ENCODE peak calls at places on chromosome 1, in four cellular contexts. One of them, this sample, is unnamed.

GRCh38 chr1:203117611-203118575 is 9.6 kb upstream of the ADORA1 start:
- DNase-seq in GM12878: no peak
- DNase-seq in H1: peak
- DNase-seq in K562: peak
- DNase-seq in this sample: peak

GRCh38 chr1:209493584-209493983 is 89.9 kb upstream of the CAMK1G start:
- DNase-seq in H1: no peak
- DNase-seq in K562: no peak
- DNase-seq in GM12878: no peak
- DNase-seq in this sample: no peak

GRCh38 chr1:198185759-198186158 is 29.0 kb downstream of the NEK7 start:
- DNase-seq in H1: no peak
- DNase-seq in GM12878: no peak
- DNase-seq in K562: no peak
- DNase-seq in this sample: no peak

GRCh38 chr1:46137901-46138300 is 5.5 kb upstream of the PIK3R3 start:
- DNase-seq in K562: no peak
- DNase-seq in H1: no peak
- DNase-seq in GM12878: no peak
- DNase-seq in this sample: no peak

GRCh38 chr1:116033322-116033721 is 57.0 kb downstream of the SLC22A15 start:
- DNase-seq in GM12878: no peak
- DNase-seq in K562: no peak
- DNase-seq in H1: no peak
- DNase-seq in this sample: no peak

GRCh38 chr1:232686346-232686745 is 56.4 kb upstream of the SIPA1L2 start:
- DNase-seq in K562: no peak
- DNase-seq in GM12878: no peak
- DNase-seq in H1: no peak
- DNase-seq in this sample: no peak

GRCh38 chr1:160874935-160875334 is 10.0 kb downstream of the ITLN1 start:
- DNase-seq in K562: no peak
- DNase-seq in H1: no peak
- DNase-seq in GM12878: no peak
- DNase-seq in this sample: no peak

GRCh38 chr1:31855038-31855845 is 39.4 kb upstream of the SPOCD1 start:
- DNase-seq in H1: no peak
- DNase-seq in K562: no peak
- DNase-seq in GM12878: no peak
- DNase-seq in this sample: peak

GRCh38 chr1:154842635-154843034 is 27.4 kb downstream of the KCNN3 start:
- DNase-seq in GM12878: no peak
- DNase-seq in H1: no peak
- DNase-seq in K562: no peak
- DNase-seq in this sample: no peak

GRCh38 chr1:183922197-183922596 is 115.3 kb downstream of the COLGALT2 start:
- DNase-seq in K562: peak
- DNase-seq in H1: no peak
- DNase-seq in GM12878: no peak
- DNase-seq in this sample: no peak

GRCh38 chr1:225137981-225138380 is 208.5 kb downstream of the DNAH14 start:
- DNase-seq in H1: no peak
- DNase-seq in K562: no peak
- DNase-seq in GM12878: no peak
- DNase-seq in this sample: no peak

GRCh38 chr1:27087371-27087941 is 67.5 kb downstream of the SLC9A1 start:
- DNase-seq in K562: no peak
- DNase-seq in GM12878: no peak
- DNase-seq in H1: no peak
- DNase-seq in this sample: no peak

GRCh38 chr1:59332983-59333382 is 36.1 kb downstream of the FGGY start:
- DNase-seq in GM12878: no peak
- DNase-seq in K562: no peak
- DNase-seq in H1: no peak
- DNase-seq in this sample: no peak

GRCh38 chr1:77361621-77362020 is 79.8 kb downstream of the AK5 start:
- DNase-seq in H1: no peak
- DNase-seq in GM12878: no peak
- DNase-seq in K562: no peak
- DNase-seq in this sample: no peak

GRCh38 chr1:71080178-71080781 is 555 bp downstream of the ZRANB2 start:
- DNase-seq in K562: peak
- DNase-seq in H1: no peak
- DNase-seq in GM12878: no peak
- DNase-seq in this sample: peak

GRCh38 chr1:9825101-9826074 is 1.6 kb upstream of the CLSTN1 start:
- DNase-seq in H1: peak
- DNase-seq in K562: peak
- DNase-seq in GM12878: peak
- DNase-seq in this sample: peak

DNA sequence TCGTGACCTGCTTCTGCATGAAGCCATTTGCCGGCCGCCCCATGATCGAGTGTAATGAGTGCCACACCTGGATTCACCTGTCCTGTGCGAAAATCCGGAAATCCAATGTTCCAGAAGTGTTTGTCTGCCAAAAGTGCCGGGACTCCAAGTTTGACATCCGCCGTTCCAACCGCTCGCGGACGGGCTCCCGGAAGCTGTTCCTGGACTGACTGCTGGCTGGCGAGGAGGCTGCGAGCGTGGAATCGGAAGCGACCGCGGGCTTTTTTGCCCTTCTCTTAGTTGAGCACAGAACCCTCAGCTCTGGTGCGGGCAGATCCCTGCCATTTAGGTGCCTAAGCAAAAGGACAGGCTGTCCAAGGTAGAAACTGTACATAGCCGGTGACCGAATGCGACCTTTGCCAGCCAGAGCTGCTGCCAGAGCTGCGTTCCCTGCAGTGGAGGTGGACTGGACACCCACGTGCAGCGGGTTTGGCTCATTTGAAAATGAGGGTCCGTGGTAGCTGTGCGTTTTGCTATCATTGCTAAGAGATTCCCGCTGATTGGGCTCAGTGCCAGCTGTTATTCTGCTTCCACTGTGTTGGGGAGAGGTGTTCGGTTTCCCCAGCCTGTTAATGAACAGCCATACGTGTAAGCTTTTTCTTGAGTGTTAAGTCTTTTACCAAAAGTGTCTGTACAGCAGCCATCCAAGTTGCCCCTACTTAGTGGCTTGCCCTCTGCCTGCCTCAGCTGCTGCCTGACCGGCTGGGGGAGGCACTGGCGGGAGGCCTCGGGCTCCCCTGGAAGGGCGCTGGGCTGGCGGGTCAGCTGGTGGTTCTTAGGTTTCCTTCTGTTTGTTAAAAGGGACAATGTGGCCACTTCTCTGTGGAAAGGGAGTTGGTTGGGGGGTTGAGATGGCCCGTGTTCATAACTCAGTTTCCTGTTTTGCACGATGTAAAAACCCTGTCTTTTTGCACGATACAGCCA is 3.0 kb upstream of the THAP3 start:
- DNase-seq in K562: no peak
- DNase-seq in H1: no peak
- DNase-seq in GM12878: no peak
- DNase-seq in this sample: no peak
- TF ChIP-seq KDM1A in K562: no peak
- TF ChIP-seq KDM1A in H1: no peak
- TF ChIP-seq KDM1A in GM12878: no peak
- TF ChIP-seq KDM1A in this sample: no peak

GRCh38 chr1:167439301-167439988 is 78.9 kb downstream of the CD247 start:
- DNase-seq in K562: peak
- DNase-seq in H1: peak
- DNase-seq in GM12878: no peak
- DNase-seq in this sample: peak
- TF ChIP-seq ZNF274 in K562: no peak
- TF ChIP-seq ZNF274 in H1: no peak
- TF ChIP-seq ZNF274 in GM12878: no peak
- TF ChIP-seq ZNF274 in this sample: no peak

DNA sequence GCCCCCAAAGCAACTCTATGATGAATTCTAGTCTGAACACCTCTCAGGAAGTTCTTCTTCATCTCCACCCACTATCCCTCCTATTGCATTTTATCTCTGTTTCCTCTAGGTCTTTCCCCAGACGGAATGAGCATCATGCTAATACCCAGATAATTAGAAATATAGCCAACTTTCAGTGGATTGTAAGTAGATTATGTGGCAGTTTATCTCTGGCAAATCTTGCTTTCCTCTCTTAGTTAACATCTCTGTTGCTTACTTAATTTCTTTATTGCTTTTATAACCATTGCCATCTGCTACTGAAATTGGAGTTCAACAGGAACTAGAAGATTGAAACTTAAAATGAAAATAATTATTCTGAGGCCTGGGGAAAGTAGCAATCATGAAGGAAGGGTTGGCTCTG is 378.6 kb downstream of the RPS6KC1 start:
- DNase-seq in GM12878: no peak
- DNase-seq in K562: no peak
- DNase-seq in H1: no peak
- DNase-seq in this sample: no peak
- TF ChIP-seq KDM1A in GM12878: no peak
- TF ChIP-seq KDM1A in K562: no peak
- TF ChIP-seq KDM1A in H1: no peak
- TF ChIP-seq KDM1A in this sample: no peak

GRCh38 chr1:175900171-175900570 is 156.8 kb upstream of the TNR start:
- DNase-seq in H1: no peak
- DNase-seq in GM12878: no peak
- DNase-seq in K562: no peak
- DNase-seq in this sample: no peak
- TF ChIP-seq ZNF274 in H1: no peak
- TF ChIP-seq ZNF274 in GM12878: no peak
- TF ChIP-seq ZNF274 in K562: no peak
- TF ChIP-seq ZNF274 in this sample: no peak

DNA sequence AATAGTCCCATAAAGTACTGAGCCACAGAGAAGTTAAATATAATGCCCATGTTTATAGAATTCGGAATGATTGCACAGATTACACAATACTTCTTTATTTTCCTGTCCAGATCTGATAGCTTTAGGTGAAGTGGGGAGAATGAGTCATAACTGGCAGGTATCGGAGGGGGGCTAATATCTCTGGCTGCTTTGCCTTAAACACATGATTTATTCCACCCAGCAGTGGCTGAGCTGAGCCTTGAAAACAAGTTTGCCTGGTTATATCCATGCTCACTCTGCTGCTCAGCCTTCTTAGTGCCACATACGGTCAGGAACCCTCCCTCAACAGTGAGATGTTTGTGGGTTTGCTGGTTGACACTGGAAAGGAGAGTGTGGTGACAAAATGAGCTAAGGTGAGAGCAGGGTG is 119.7 kb upstream of the ZNF648 start:
- DNase-seq in GM12878: no peak
- DNase-seq in K562: no peak
- DNase-seq in H1: no peak
- DNase-seq in this sample: no peak
- TF ChIP-seq KDM1A in GM12878: no peak
- TF ChIP-seq KDM1A in K562: no peak
- TF ChIP-seq KDM1A in H1: no peak
- TF ChIP-seq KDM1A in this sample: no peak

GRCh38 chr1:29469457-29469856 is 233.1 kb downstream of the PTPRU start:
- DNase-seq in H1: no peak
- DNase-seq in K562: no peak
- DNase-seq in GM12878: no peak
- DNase-seq in this sample: peak
- TF ChIP-seq ZNF274 in H1: no peak
- TF ChIP-seq ZNF274 in K562: no peak
- TF ChIP-seq ZNF274 in GM12878: no peak
- TF ChIP-seq ZNF274 in this sample: no peak